ENCODE peak calls at places on chromosomes 7 and 10, in eight cellular contexts. Z is WTC11; S is tibial artery; V is activated T-cell treated with anti-CD3 and anti-CD28 coated beads, Interleukin-2, amount 50 U/mL, for 48 hours; Y is mesothelial cell of epicardium; H is HTR-8/SVneo; T is HEK293T; K is AG08395. I is an unnamed sample.

GRCh38 chr7:74464931-74465906 is 11.5 kb downstream of the GTF2IRD1 start:
- DNase-seq in Z (no peak), S (no peak), V (no peak), Y (no peak), H (no peak), T (no peak), K (no peak), I (no peak)

GRCh38 chr10:4883079-4883739 is 57.2 kb downstream of the AKR1E2 start:
- DNase-seq in Z (no peak), S (no peak), V (no peak), Y (no peak), H (peak), T (no peak), K (no peak), I (no peak)

GRCh38 chr7:35849158-35849831 is 48.4 kb downstream of the SEPTIN7 start:
- DNase-seq in Z (peak), S (no peak), V (no peak), Y (no peak), H (no peak), T (peak), K (no peak), I (no peak)

GRCh38 chr7:96589038-96589437 is 120.6 kb downstream of the SEM1 start:
- DNase-seq in Z (no peak), S (no peak), V (no peak), Y (no peak), H (no peak), T (no peak), K (no peak), I (no peak)

GRCh38 chr10:59852671-59853070 is 53.7 kb downstream of the CCDC6 start:
- DNase-seq in Z (no peak), S (no peak), V (no peak), Y (no peak), H (no peak), T (no peak), K (no peak), I (no peak)

GRCh38 chr10:124083740-124084397 is 9.5 kb downstream of the CHST15 start:
- DNase-seq in Z (no peak), S (no peak), V (no peak), Y (no peak), H (no peak), T (no peak), K (no peak), I (no peak)

GRCh38 chr7:87263537-87263936 is 44.0 kb upstream of the TMEM243 start:
- DNase-seq in Z (no peak), S (no peak), V (no peak), Y (no peak), H (no peak), T (no peak), K (no peak), I (no peak)

GRCh38 chr10:115094605-115095004 is 1.4 kb downstream of the ATRNL1 start:
- DNase-seq in Z (no peak), S (no peak), V (no peak), Y (no peak), H (no peak), T (no peak), K (no peak), I (no peak)

GRCh38 chr10:131775444-131775832 is 125.4 kb upstream of the PPP2R2D start:
- DNase-seq in Z (no peak), S (no peak), V (no peak), Y (no peak), H (no peak), T (no peak), K (no peak), I (no peak)

GRCh38 chr7:128878226-128879105 is 15.8 kb downstream of the ATP6V1F start:
- DNase-seq in Z (peak), S (no peak), V (no peak), Y (no peak), H (no peak), T (no peak), K (no peak), I (no peak)

GRCh38 chr10:105725007-105725406 is 1083.9 kb downstream of the SORCS3 start:
- DNase-seq in Z (no peak), S (no peak), V (no peak), Y (no peak), H (no peak), T (no peak), K (no peak), I (no peak)

GRCh38 chr10:26503911-26504310 is 65.8 kb downstream of the APBB1IP start:
- DNase-seq in Z (peak), S (no peak), V (no peak), Y (no peak), H (no peak), T (peak), K (no peak), I (no peak)

GRCh38 chr7:124924906-124925305 is 4.7 kb downstream of the POT1 start:
- DNase-seq in Z (no peak), S (no peak), V (no peak), Y (no peak), H (no peak), T (no peak), K (no peak), I (no peak)

GRCh38 chr7:55474944-55475911 is 97.1 kb downstream of the VOPP1 start:
- DNase-seq in Z (no peak), S (no peak), V (no peak), Y (no peak), H (no peak), T (no peak), K (no peak), I (no peak)

GRCh38 chr10:62005687-62006086 is 104.2 kb downstream of the ARID5B start:
- DNase-seq in Z (no peak), S (no peak), V (no peak), Y (no peak), H (no peak), T (no peak), K (no peak), I (no peak)

GRCh38 chr7:130273081-130273699 is 6.5 kb downstream of the CPA2 start:
- DNase-seq in Z (peak), S (no peak), V (no peak), Y (peak), H (no peak), T (peak), K (no peak), I (no peak)

GRCh38 chr7:41096921-41097320 is 606.0 kb downstream of the INHBA start:
- DNase-seq in Z (no peak), S (no peak), V (no peak), Y (no peak), H (no peak), T (no peak), K (peak), I (no peak)

GRCh38 chr7:142711722-142712616 is 37.3 kb upstream of the PRSS1 start:
- DNase-seq in Z (no peak), S (no peak), V (peak), Y (no peak), H (no peak), T (peak), K (peak), I (no peak)

GRCh38 chr10:34889004-34889869 is 74.1 kb upstream of the PARD3 start:
- DNase-seq in Z (no peak), S (no peak), V (no peak), Y (no peak), H (peak), T (no peak), K (no peak), I (no peak)

GRCh38 chr7:46033592-46033991 is 112.5 kb upstream of the IGFBP3 start:
- DNase-seq in Z (no peak), S (no peak), V (no peak), Y (no peak), H (no peak), T (no peak), K (no peak), I (no peak)

GRCh38 chr7:45223728-45224630 is 66.4 kb downstream of the RAMP3 start:
- DNase-seq in Z (no peak), S (no peak), V (no peak), Y (no peak), H (no peak), T (no peak), K (no peak), I (no peak)

GRCh38 chr10:43390791-43391190 is 18.2 kb downstream of the HNRNPF start:
- DNase-seq in Z (no peak), S (no peak), V (no peak), Y (no peak), H (no peak), T (peak), K (peak), I (peak)

GRCh38 chr7:51589111-51589510 is 272.5 kb upstream of the COBL start:
- DNase-seq in Z (no peak), S (no peak), V (no peak), Y (no peak), H (no peak), T (no peak), K (no peak), I (no peak)